ENCODE peak calls at places on chromosomes 4 and X, in seven cellular contexts. T is transverse colon, K is AG04450, H is hepatocyte, G is fibroblast of lung, I is heart left ventricle, F is cardiac muscle cell. L is an unnamed sample.

GRCh38 chrX:101676571-101676970 is 16.9 kb upstream of the ARMCX2 start:
- DNase-seq in I (no peak), F (no peak), K (no peak), T (no peak), G (no peak), H (no peak), L (no peak)

GRCh38 chrX:42127563-42127962 is 204.2 kb upstream of the CASK start:
- DNase-seq in H (no peak), K (no peak), I (no peak), T (no peak), F (no peak), G (no peak), L (no peak)

GRCh38 chrX:18793601-18794089 is 86.2 kb downstream of the PPEF1 start:
- DNase-seq in H (peak; percentile 22), I (no peak), T (no peak), G (no peak), K (no peak), F (no peak), L (no peak)

GRCh38 chr4:110357521-110357920 is 118.4 kb upstream of the ENPEP start:
- DNase-seq in F (peak; percentile 22), K (no peak), I (no peak), H (no peak), T (no peak), G (no peak), L (no peak)

GRCh38 chr4:77927991-77928925 is 65.6 kb downstream of the MRPL1 start:
- DNase-seq in H (peak; percentile 26), K (no peak), T (peak; percentile 23), G (peak; percentile 30), I (no peak), F (peak; percentile 59), L (no peak)

GRCh38 chr4:40908702-40909362 is 159.1 kb downstream of the NSUN7 start:
- DNase-seq in F (peak; percentile 85), G (peak; percentile 69), K (peak; percentile 44), H (peak; percentile 82), T (peak; percentile 65), I (peak; percentile 62), L (peak; percentile 50)

GRCh38 chr4:15043226-15043625 is 40.9 kb downstream of the CPEB2 start:
- DNase-seq in H (no peak), F (peak; percentile 18), K (no peak), G (no peak), T (no peak), I (no peak), L (no peak)

GRCh38 chr4:149164282-149164681 is 651.4 kb downstream of the IQCM start:
- DNase-seq in F (peak; percentile 46), T (no peak), I (no peak), K (peak; percentile 63), H (peak; percentile 5), G (peak; percentile 98), L (no peak)

GRCh38 chrX:18288716-18289115 is 65.8 kb downstream of the SCML2 start:
- DNase-seq in I (no peak), H (no peak), K (no peak), F (no peak), T (no peak), G (no peak), L (no peak)

GRCh38 chr4:73919691-73920090 is 50.5 kb downstream of the CXCL1 start:
- DNase-seq in H (no peak), K (no peak), G (peak; percentile 91), F (no peak), I (no peak), T (no peak), L (no peak)

GRCh38 chrX:10725071-10725470 is 104.7 kb upstream of the MID1 start:
- DNase-seq in G (no peak), F (no peak), H (no peak), I (no peak), K (no peak), T (no peak), L (no peak)

GRCh38 chrX:45622538-45622937 is 421.9 kb upstream of the DIPK2B start:
- DNase-seq in I (no peak), F (no peak), K (no peak), T (no peak), H (no peak), G (peak; percentile 79), L (no peak)

GRCh38 chr4:184860018-184860530 is 34.3 kb upstream of the ACSL1 start:
- DNase-seq in G (no peak), K (no peak), T (no peak), I (no peak), F (no peak), H (no peak), L (no peak)

GRCh38 chr4:61924131-61924530 is 724.0 kb downstream of the ADGRL3 start:
- DNase-seq in F (no peak), G (no peak), I (no peak), K (no peak), T (no peak), H (no peak), L (no peak)

GRCh38 chr4:161828061-161828460 is 335.7 kb downstream of the FSTL5 start:
- DNase-seq in F (peak; percentile 5), H (no peak), I (no peak), K (no peak), T (no peak), G (peak; percentile 13), L (no peak)

GRCh38 chr4:5784960-5785611 is 74.1 kb downstream of the EVC start:
- DNase-seq in F (peak; percentile 20), I (peak; percentile 20), H (no peak), T (no peak), K (no peak), G (no peak), L (no peak)

GRCh38 chr4:108352664-108353308 is 184.1 kb upstream of the LEF1 start:
- DNase-seq in I (no peak), H (peak; percentile 27), F (no peak), T (no peak), G (no peak), K (no peak), L (no peak)

GRCh38 chr4:3836041-3836801 is 70.0 kb downstream of the ADRA2C start:
- DNase-seq in F (no peak), G (no peak), H (no peak), T (no peak), K (no peak), I (no peak), L (no peak)

GRCh38 chrX:31499120-31499519 is 427.3 kb upstream of the FTHL17 start:
- DNase-seq in I (no peak), F (peak; percentile 71), H (no peak), K (no peak), G (peak; percentile 78), T (no peak), L (peak; percentile 43)

GRCh38 chr4:122963222-122963621 is 40.8 kb upstream of the NUDT6 start:
- DNase-seq in H (no peak), F (peak; percentile 21), I (no peak), K (no peak), G (peak; percentile 33), T (no peak), L (no peak)

GRCh38 chr4:150591284-150591874 is 9.4 kb downstream of the MAB21L2 start:
- DNase-seq in G (no peak), I (no peak), F (no peak), H (peak; percentile 9), T (no peak), K (no peak), L (no peak)

GRCh38 chrX:39895228-39896110 is 202.3 kb downstream of the BCOR start:
- DNase-seq in G (no peak), F (no peak), K (no peak), H (no peak), T (peak; percentile 29), I (no peak), L (no peak)

GRCh38 chrX:47239199-47239598 is 6.4 kb downstream of the USP11 start:
- DNase-seq in H (peak; percentile 2), I (no peak), G (no peak), F (no peak), T (no peak), K (no peak), L (no peak)

GRCh38 chr4:31674313-31674947 is 954.3 kb downstream of the PCDH7 start:
- DNase-seq in F (peak; percentile 35), T (no peak), G (no peak), H (peak; percentile 21), I (no peak), K (no peak), L (no peak)

GRCh38 chrX:55758033-55758432 is 40.5 kb downstream of the RRAGB start:
- DNase-seq in T (no peak), H (no peak), F (peak; percentile 2), G (peak; percentile 59), K (no peak), I (no peak), L (no peak)

GRCh38 chr4:110418641-110419040 is 57.3 kb upstream of the ENPEP start:
- DNase-seq in T (no peak), I (no peak), H (no peak), F (no peak), K (no peak), G (no peak), L (no peak)

GRCh38 chr4:183240581-183241321 is 79.3 kb downstream of the CLDN22 start:
- DNase-seq in T (no peak), G (no peak), K (no peak), H (no peak), I (no peak), F (peak; percentile 5), L (no peak)

DNA sequence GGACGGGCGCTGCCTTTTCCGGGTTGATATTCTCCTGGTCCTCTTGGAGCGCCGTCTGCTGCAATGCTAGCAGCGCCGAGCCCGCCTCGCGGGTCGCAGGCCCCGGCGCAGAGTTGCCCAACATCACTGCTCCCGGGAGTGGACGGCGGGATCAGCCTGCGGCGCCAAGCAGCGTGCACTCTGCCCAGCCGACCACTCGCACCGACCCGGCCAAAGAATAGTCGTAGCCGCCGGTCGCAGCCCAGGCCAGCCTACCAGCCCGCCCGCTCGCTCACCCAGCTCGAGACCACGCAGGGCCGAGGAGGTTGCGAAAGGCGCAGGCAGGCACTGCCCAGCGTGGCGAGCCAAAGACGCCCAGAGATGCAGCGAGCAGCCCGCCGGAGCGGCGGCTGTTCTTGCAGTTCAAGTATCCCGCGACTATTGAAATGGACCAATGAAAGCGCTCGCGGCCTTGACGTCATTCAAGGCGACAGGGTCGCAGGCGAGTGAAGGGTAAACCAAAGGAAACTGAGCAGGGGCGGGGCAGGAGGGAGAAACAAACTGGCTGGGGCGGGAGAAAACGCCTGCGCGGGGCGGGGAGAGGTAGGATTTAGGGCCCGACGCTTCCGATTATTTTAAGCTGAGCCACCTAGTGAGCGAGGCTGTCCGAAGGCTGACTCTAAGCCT is at the start of gene CCNA2:
- DNase-seq in T (peak; percentile 97), G (peak; percentile 95), F (peak; percentile 98), K (peak; percentile 89), H (peak; percentile 96), I (peak; percentile 97), L (peak; percentile 77)
- TF ChIP-seq CTCF in T (no peak), G (no peak), F (no peak), K (peak; percentile 6), H (no peak), I (no peak), L (no peak)

GRCh38 chrX:41108007-41108683 is 22.9 kb downstream of the USP9X start:
- DNase-seq in T (no peak), K (no peak), I (no peak), G (peak; percentile 30), H (no peak), F (no peak), L (no peak)
- H3K4me3 ChIP-seq in T (no peak overlapping the region), K (no peak overlapping the region), I (no peak overlapping the region), G (no peak overlapping the region), H (no peak overlapping the region), F (no peak overlapping the region), L (no peak overlapping the region)

GRCh38 chr4:16078195-16078756 is 5.5 kb downstream of the PROM1 start:
- DNase-seq in T (no peak), H (no peak), G (no peak), I (no peak), K (no peak), F (no peak), L (no peak)
- H3K27me3 ChIP-seq in T (peaks cover 26% of the 10 kb centered on the region), H (peaks cover 17% of the 10 kb centered on the region), G (peaks cover 20% of the 10 kb centered on the region), I (peaks cover 33% of the 10 kb centered on the region), K (peaks cover 44% of the 10 kb centered on the region), F (peaks cover 19% of the 10 kb centered on the region), L (peaks cover 5% of the 10 kb centered on the region)

GRCh38 chr4:46270986-46271596 is 118.8 kb downstream of the GABRA2 start:
- DNase-seq in K (no peak), F (peak; percentile 29), I (no peak), G (peak; percentile 3), H (peak; percentile 38), T (no peak), L (no peak)
- TF ChIP-seq CTCF in K (peak; percentile 50), F (peak; percentile 41), I (peak; percentile 30), G (peak; percentile 9), H (peak; percentile 61), T (peak; percentile 43), L (peak; percentile 32)

L was measured in kidney epithelial cell.